ENCODE peak calls at places on chromosomes 5 and 9, in six cellular contexts. K is hypothalamus, I is lung, C is RKO, N is heart right ventricle, L is dorsolateral prefrontal cortex. F is an unnamed sample.

GRCh38 chr5:4893063-4893744 is 246.9 kb upstream of the ADAMTS16 start:
- DNase-seq in K (no peak), I (no peak), C (no peak), N (no peak), L (no peak), F (no peak)

GRCh38 chr5:122951658-122952057 is 84.9 kb downstream of the PPIC start:
- DNase-seq in K (no peak), I (no peak), C (no peak), N (no peak), L (no peak), F (no peak)

GRCh38 chr9:3880851-3881250 is 355.1 kb upstream of the RFX3 start:
- DNase-seq in K (no peak), I (no peak), C (peak; percentile 75), N (no peak), L (no peak), F (no peak)

GRCh38 chr9:1939926-1940368 is 75.2 kb upstream of the SMARCA2 start:
- DNase-seq in K (no peak), I (no peak), C (peak; percentile 4), N (no peak), L (peak; percentile 24), F (no peak)

GRCh38 chr9:108885643-108886348 is 23.7 kb downstream of the ACTL7A start:
- DNase-seq in K (no peak), I (no peak), C (peak; percentile 58), N (no peak), L (no peak), F (no peak)

GRCh38 chr5:51387854-51388320 is 4.6 kb downstream of the ISL1 start:
- DNase-seq in K (no peak), I (no peak), C (no peak), N (no peak), L (no peak), F (no peak)

GRCh38 chr9:77816641-77817341 is 168.7 kb upstream of the GNA14 start:
- DNase-seq in K (no peak), I (no peak), C (no peak), N (no peak), L (no peak), F (no peak)

GRCh38 chr9:120924698-120925534 is 1.7 kb downstream of the TRAF1 start:
- DNase-seq in K (no peak), I (no peak), C (no peak), N (no peak), L (no peak), F (no peak)

GRCh38 chr5:133993563-133993962 is 11.2 kb downstream of the VDAC1 start:
- DNase-seq in K (no peak), I (no peak), C (no peak), N (no peak), L (no peak), F (no peak)

GRCh38 chr5:73998496-73998895 is 372.5 kb downstream of the ARHGEF28 start:
- DNase-seq in K (no peak), I (no peak), C (no peak), N (no peak), L (no peak), F (no peak)

GRCh38 chr5:151406322-151406947 is 41.0 kb upstream of the SLC36A1 start:
- DNase-seq in K (no peak), I (no peak), C (peak; percentile 20), N (no peak), L (no peak), F (no peak)

GRCh38 chr9:20314981-20315380 is 307.3 kb downstream of the MLLT3 start:
- DNase-seq in K (no peak), I (no peak), C (no peak), N (no peak), L (no peak), F (no peak)

GRCh38 chr9:105681724-105682123 is 12.6 kb upstream of the TMEM38B start:
- DNase-seq in K (no peak), I (no peak), C (peak; percentile 90), N (no peak), L (no peak), F (no peak)

GRCh38 chr9:89799766-89800165 is 195.0 kb downstream of the GADD45G start:
- DNase-seq in K (no peak), I (no peak), C (no peak), N (no peak), L (no peak), F (no peak)

GRCh38 chr5:16568875-16569580 is 47.8 kb downstream of the RETREG1 start:
- DNase-seq in K (peak; percentile 70), I (no peak), C (no peak), N (peak; percentile 37), L (peak; percentile 53), F (no peak)

GRCh38 chr5:149837680-149838269 is 106.8 kb downstream of the PDE6A start:
- DNase-seq in K (no peak), I (no peak), C (peak; percentile 34), N (peak; percentile 34), L (peak; percentile 81), F (no peak)

GRCh38 chr9:68795411-68795810 is 90.4 kb downstream of the PIP5K1B start:
- DNase-seq in K (no peak), I (no peak), C (no peak), N (no peak), L (no peak), F (no peak)